ENCODE peak calls at places on chromosomes 13 and 19, in four cellular contexts. One of them, this sample, is unnamed.

GRCh38 chr13:73133536-73133935 is 74.7 kb downstream of the KLF5 start:
- DNase-seq in K562: no peak
- DNase-seq in HepG2: no peak
- DNase-seq in GM12878: no peak
- DNase-seq in this sample: no peak

GRCh38 chr13:82480415-82480814 is 1401.9 kb downstream of the SLITRK1 start:
- DNase-seq in GM12878: no peak
- DNase-seq in HepG2: peak
- DNase-seq in K562: no peak
- DNase-seq in this sample: no peak

GRCh38 chr13:44576396-44577235 is 486 bp upstream of the TSC22D1 start:
- DNase-seq in GM12878: no peak
- DNase-seq in K562: peak
- DNase-seq in HepG2: no peak
- DNase-seq in this sample: no peak

GRCh38 chr13:72163671-72164070 is 296.7 kb upstream of the DACH1 start:
- DNase-seq in K562: no peak
- DNase-seq in HepG2: no peak
- DNase-seq in GM12878: no peak
- DNase-seq in this sample: no peak

GRCh38 chr13:74132768-74133656 is 1.2 kb downstream of the KLF12 start:
- DNase-seq in HepG2: no peak
- DNase-seq in K562: no peak
- DNase-seq in GM12878: no peak
- DNase-seq in this sample: peak

GRCh38 chr19:29418106-29418684 is 107.6 kb upstream of the VSTM2B start:
- DNase-seq in GM12878: no peak
- DNase-seq in K562: no peak
- DNase-seq in HepG2: no peak
- DNase-seq in this sample: no peak

GRCh38 chr13:93716623-93717022 is 490.0 kb downstream of the GPC6 start:
- DNase-seq in K562: no peak
- DNase-seq in HepG2: no peak
- DNase-seq in GM12878: no peak
- DNase-seq in this sample: no peak

GRCh38 chr19:40811478-40812341 is 12.7 kb downstream of the EGLN2 start:
- DNase-seq in HepG2: no peak
- DNase-seq in GM12878: no peak
- DNase-seq in K562: peak
- DNase-seq in this sample: no peak

GRCh38 chr13:100203696-100204367 is 114.9 kb downstream of the PCCA start:
- DNase-seq in K562: no peak
- DNase-seq in HepG2: no peak
- DNase-seq in GM12878: no peak
- DNase-seq in this sample: no peak

GRCh38 chr13:42815686-42816085 is 34.3 kb downstream of the FAM216B start:
- DNase-seq in HepG2: no peak
- DNase-seq in K562: no peak
- DNase-seq in GM12878: no peak
- DNase-seq in this sample: no peak

GRCh38 chr13:50159613-50160012 is 144.4 kb downstream of the KCNRG start:
- DNase-seq in GM12878: no peak
- DNase-seq in K562: no peak
- DNase-seq in HepG2: no peak
- DNase-seq in this sample: no peak

GRCh38 chr19:7917292-7918061 is 2.7 kb upstream of the SNAPC2 start:
- DNase-seq in K562: no peak
- DNase-seq in GM12878: no peak
- DNase-seq in HepG2: no peak
- DNase-seq in this sample: peak
- TF ChIP-seq BRCA1 in K562: no peak
- TF ChIP-seq BRCA1 in GM12878: no peak
- TF ChIP-seq BRCA1 in HepG2: no peak
- TF ChIP-seq BRCA1 in this sample: no peak

DNA sequence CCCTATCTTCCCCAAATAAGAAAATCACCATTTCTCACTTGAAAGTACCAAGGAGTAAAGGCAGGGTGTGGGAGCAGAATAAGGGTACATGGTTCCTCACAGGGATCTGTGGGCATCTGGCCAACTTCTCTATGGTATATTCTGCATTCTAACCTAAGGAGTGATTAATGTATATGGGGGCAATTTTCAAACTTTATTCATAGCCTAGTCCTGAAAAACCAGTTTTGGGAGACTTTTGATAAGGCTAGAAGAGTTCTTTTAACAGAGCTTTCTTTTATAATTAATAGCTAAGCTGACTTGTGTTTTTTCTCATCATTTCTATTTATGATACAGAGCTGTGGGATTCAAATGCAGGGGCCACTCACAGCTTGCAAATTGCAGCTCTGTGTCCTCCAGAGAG is 852 bp downstream of the SCEL start:
- DNase-seq in K562: no peak
- DNase-seq in HepG2: no peak
- DNase-seq in GM12878: no peak
- DNase-seq in this sample: no peak
- TF ChIP-seq HDAC6 in K562: no peak
- TF ChIP-seq HDAC6 in HepG2: no peak
- TF ChIP-seq HDAC6 in GM12878: no peak
- TF ChIP-seq HDAC6 in this sample: no peak

DNA sequence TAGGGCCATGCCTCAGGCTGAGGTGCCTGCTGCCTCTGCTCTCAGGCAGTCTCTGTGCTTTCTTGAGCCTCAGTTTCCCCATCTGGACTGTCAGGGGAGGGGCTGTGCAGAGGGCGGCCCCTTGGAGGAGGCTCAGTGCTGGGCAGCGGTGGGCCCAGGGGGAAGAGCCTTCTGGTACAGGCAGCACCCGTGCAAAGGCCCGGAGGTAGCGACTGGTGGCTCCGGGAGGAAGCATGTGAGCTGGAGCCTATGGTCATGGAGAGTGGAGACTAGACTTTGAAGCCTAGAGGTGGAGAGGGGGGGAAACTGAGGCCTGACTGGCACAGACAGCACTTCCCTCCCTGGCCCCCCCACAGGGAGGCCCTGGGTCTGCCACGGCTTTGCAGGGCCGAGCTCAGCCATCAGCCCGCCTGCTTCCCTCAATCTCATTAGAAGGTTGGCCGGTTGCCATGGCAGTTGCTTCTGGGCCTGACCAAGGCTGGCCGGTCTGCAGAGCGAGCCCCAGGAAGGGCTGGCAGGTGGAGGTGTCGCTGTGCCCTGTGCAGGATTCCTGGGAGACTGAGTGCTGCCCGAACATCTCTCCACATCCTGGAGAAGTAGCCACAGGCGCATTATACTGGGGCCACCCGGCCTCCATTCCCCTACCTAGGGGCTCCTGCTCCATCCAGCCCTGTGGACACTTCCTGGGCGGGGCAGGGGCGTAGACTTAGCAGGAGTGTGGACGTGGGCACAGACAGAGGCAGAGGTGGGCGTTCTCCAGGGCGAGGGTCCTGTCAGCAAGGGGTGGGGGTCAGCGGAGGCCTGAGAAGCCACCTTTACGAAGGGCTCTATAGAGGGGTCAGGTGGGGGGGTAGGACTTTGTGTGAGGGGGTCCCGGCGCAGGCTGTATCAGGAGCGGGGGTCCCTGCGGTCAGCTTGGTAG is 53.2 kb downstream of the CRTC1 start:
- DNase-seq in GM12878: no peak
- DNase-seq in K562: no peak
- DNase-seq in HepG2: no peak
- DNase-seq in this sample: no peak
- TF ChIP-seq BRCA1 in GM12878: no peak
- TF ChIP-seq BRCA1 in K562: no peak
- TF ChIP-seq BRCA1 in HepG2: no peak
- TF ChIP-seq BRCA1 in this sample: no peak

GRCh38 chr13:26710166-26710565 is 50.4 kb downstream of the GPR12 start:
- DNase-seq in GM12878: no peak
- DNase-seq in K562: no peak
- DNase-seq in HepG2: no peak
- DNase-seq in this sample: no peak
- TF ChIP-seq HDAC6 in GM12878: no peak
- TF ChIP-seq HDAC6 in K562: no peak
- TF ChIP-seq HDAC6 in HepG2: no peak
- TF ChIP-seq HDAC6 in this sample: no peak

GRCh38 chr13:110984392-110984791 is 69.5 kb upstream of the ANKRD10 start:
- DNase-seq in HepG2: no peak
- DNase-seq in GM12878: no peak
- DNase-seq in K562: no peak
- DNase-seq in this sample: no peak

GRCh38 chr13:110989331-110989730 is 74.5 kb upstream of the ANKRD10 start:
- DNase-seq in GM12878: no peak
- DNase-seq in K562: no peak
- DNase-seq in HepG2: no peak
- DNase-seq in this sample: no peak

GRCh38 chr13:110984798-110985197 is 69.9 kb upstream of the ANKRD10 start:
- DNase-seq in HepG2: no peak
- DNase-seq in K562: no peak
- DNase-seq in GM12878: no peak
- DNase-seq in this sample: no peak

GRCh38 chr13:110981379-110981778 is 66.5 kb upstream of the ANKRD10 start:
- DNase-seq in HepG2: no peak
- DNase-seq in GM12878: no peak
- DNase-seq in K562: peak
- DNase-seq in this sample: no peak

DNA sequence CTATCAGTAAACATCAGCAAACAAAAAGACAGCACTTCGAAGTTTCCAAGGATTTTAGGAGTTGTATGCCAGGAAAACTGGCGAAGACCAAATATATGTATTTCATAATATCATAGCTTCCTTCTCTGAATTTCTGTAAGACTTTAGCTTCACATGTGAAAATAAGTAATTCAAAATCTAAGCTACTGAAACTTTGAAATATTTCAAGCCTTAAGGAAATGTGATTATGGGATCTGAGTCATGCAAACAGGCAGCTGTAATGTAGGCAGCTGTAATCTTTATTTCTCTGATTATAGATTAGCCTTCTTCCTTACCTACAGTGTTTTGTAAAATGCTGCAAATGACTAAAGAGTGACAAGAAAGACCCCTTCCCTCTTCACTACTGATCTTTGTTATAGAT is 70.7 kb upstream of the ANKRD10 start:
- DNase-seq in K562: no peak
- DNase-seq in HepG2: no peak
- DNase-seq in GM12878: no peak
- DNase-seq in this sample: no peak
- TF ChIP-seq BRCA1 in K562: no peak
- TF ChIP-seq BRCA1 in HepG2: no peak
- TF ChIP-seq BRCA1 in GM12878: no peak
- TF ChIP-seq BRCA1 in this sample: no peak

GRCh38 chr19:34254552-34255432 is at the start of gene GARRE1:
- DNase-seq in GM12878: no peak
- DNase-seq in HepG2: no peak
- DNase-seq in K562: peak
- DNase-seq in this sample: peak
- TF ChIP-seq HDAC6 in GM12878: no peak
- TF ChIP-seq HDAC6 in HepG2: no peak
- TF ChIP-seq HDAC6 in K562: no peak
- TF ChIP-seq HDAC6 in this sample: no peak